ENCODE peak calls at places on chromosomes 7 and 10, in eight cellular contexts. Z, U, M, H, W, X, T and O are unnamed samples.

GRCh38 chr10:43939389-43939938 is 290.8 kb upstream of the ZNF32 start:
- DNase-seq in Z (no peak), U (no peak), M (no peak), H (no peak), W (no peak), X (no peak), T (no peak), O (no peak)

GRCh38 chr10:91683976-91684375 is 51.1 kb upstream of the PPP1R3C start:
- DNase-seq in Z (no peak), U (no peak), M (no peak), H (no peak), W (no peak), X (no peak), T (no peak), O (no peak)

GRCh38 chr10:102673235-102673634 is 29.0 kb downstream of the TRIM8 start:
- DNase-seq in Z (no peak), U (no peak), M (no peak), H (no peak), W (no peak), X (no peak), T (no peak), O (no peak)

GRCh38 chr7:2399848-2400587 is 3.4 kb upstream of the CHST12 start:
- DNase-seq in Z (no peak), U (peak), M (no peak), H (no peak), W (no peak), X (peak), T (peak), O (no peak)

GRCh38 chr7:20304366-20304765 is 26.3 kb upstream of the ITGB8 start:
- DNase-seq in Z (no peak), U (no peak), M (no peak), H (no peak), W (no peak), X (no peak), T (peak), O (no peak)

GRCh38 chr7:108452707-108453106 is 3.5 kb downstream of the NRCAM start:
- DNase-seq in Z (peak), U (no peak), M (no peak), H (no peak), W (no peak), X (no peak), T (no peak), O (peak)

GRCh38 chr10:79026341-79026761 is 42.4 kb upstream of the ZMIZ1 start:
- DNase-seq in Z (no peak), U (no peak), M (no peak), H (no peak), W (no peak), X (no peak), T (no peak), O (no peak)

GRCh38 chr10:119059557-119059956 is 21.1 kb downstream of the EIF3A start:
- DNase-seq in Z (no peak), U (no peak), M (no peak), H (no peak), W (no peak), X (no peak), T (no peak), O (no peak)